ENCODE peak calls at places on chromosomes 12 and 14, in ten cellular contexts. Q is T-helper 1 cell; E is neural crest cell; V is WERI-Rb-1; C is NCI-H1092 treated with DMSO at 0.1 percent for 48 hours; W is HTR-8/SVneo; P is anterior cingulate cortex; S is epithelial cell of esophagus; U is effector CD4-positive, alpha-beta T cell; B is activated naive CD4-positive, alpha-beta T cell. H is an unnamed sample.

GRCh38 chr14:60925286-60925685 is 55.6 kb downstream of the TRMT5 start:
- DNase-seq in C (no peak), U (no peak), B (no peak), Q (no peak), W (no peak), P (no peak), S (no peak), E (no peak), V (no peak), H (no peak)

GRCh38 chr12:131455581-131456110 is 255.2 kb upstream of the SFSWAP start:
- DNase-seq in Q (no peak), E (no peak), P (no peak), C (no peak), B (no peak), V (no peak), W (no peak), S (no peak), U (no peak), H (no peak)

GRCh38 chr14:103014466-103015319 is 42.7 kb downstream of the CDC42BPB start:
- DNase-seq in W (no peak), Q (no peak), P (no peak), B (no peak), S (peak), V (no peak), U (no peak), C (no peak), E (no peak), H (no peak)

GRCh38 chr14:52781629-52782028 is 9.8 kb downstream of the GNPNAT1 start:
- DNase-seq in E (no peak), U (no peak), S (no peak), P (no peak), Q (no peak), V (no peak), B (no peak), W (no peak), C (no peak), H (no peak)

GRCh38 chr14:61329478-61330051 is 8.2 kb downstream of the PRKCH start:
- DNase-seq in P (no peak), C (no peak), W (no peak), S (no peak), Q (no peak), B (no peak), U (no peak), E (no peak), V (no peak), H (no peak)

GRCh38 chr14:69755299-69755698 is 11.6 kb upstream of the SRSF5 start:
- DNase-seq in W (no peak), V (no peak), S (no peak), P (no peak), E (no peak), U (no peak), Q (no peak), C (no peak), B (no peak), H (no peak)

GRCh38 chr14:72916174-72916573 is 10.1 kb upstream of the DCAF4 start:
- DNase-seq in C (no peak), P (no peak), U (no peak), W (no peak), V (no peak), E (no peak), B (no peak), Q (no peak), S (peak), H (no peak)

GRCh38 chr12:59472273-59472672 is 123.6 kb upstream of the SLC16A7 start:
- DNase-seq in Q (no peak), U (no peak), W (no peak), C (no peak), P (no peak), B (no peak), E (no peak), V (no peak), S (no peak), H (no peak)

GRCh38 chr14:73747386-73748211 is 33.4 kb upstream of the PNMA1 start:
- DNase-seq in B (no peak), S (no peak), Q (no peak), P (no peak), U (no peak), E (no peak), V (no peak), W (no peak), C (no peak), H (no peak)

GRCh38 chr12:107990325-107990724 is 138.8 kb upstream of the WSCD2 start:
- DNase-seq in U (no peak), Q (peak), E (peak), P (no peak), W (peak), S (peak), C (peak), V (peak), B (peak), H (no peak)

GRCh38 chr12:14777271-14777670 is 26.0 kb downstream of the WBP11 start:
- DNase-seq in S (peak), Q (no peak), W (no peak), P (no peak), C (no peak), V (no peak), E (no peak), B (no peak), U (no peak), H (no peak)

GRCh38 chr12:96766232-96766631 is 140.8 kb upstream of the NEDD1 start:
- DNase-seq in V (no peak), B (no peak), U (no peak), P (no peak), C (no peak), Q (no peak), W (no peak), S (no peak), E (no peak), H (no peak)

GRCh38 chr12:6604254-6605029 is 2.7 kb downstream of the CHD4 start:
- DNase-seq in C (no peak), S (no peak), W (no peak), P (no peak), Q (no peak), U (no peak), E (no peak), V (no peak), B (no peak), H (no peak)

GRCh38 chr14:38330262-38330661 is 74.4 kb upstream of the CLEC14A start:
- DNase-seq in U (no peak), W (no peak), S (no peak), C (no peak), E (no peak), P (no peak), B (no peak), Q (no peak), V (no peak), H (no peak)

GRCh38 chr12:1629338-1630080 is 478 bp downstream of the WNT5B start:
- DNase-seq in U (no peak), P (no peak), Q (no peak), S (no peak), V (peak), E (no peak), C (peak), B (no peak), W (no peak), H (no peak)

GRCh38 chr14:66511849-66512248 is 3.9 kb downstream of the GPHN start:
- DNase-seq in V (no peak), C (no peak), E (no peak), Q (no peak), W (no peak), P (no peak), B (no peak), U (no peak), S (no peak), H (no peak)

GRCh38 chr12:75944097-75944904 is 87.3 kb downstream of the PHLDA1 start:
- DNase-seq in W (peak), Q (no peak), B (no peak), S (peak), V (no peak), U (no peak), E (no peak), C (no peak), P (no peak), H (no peak)

GRCh38 chr12:127678945-127679344 is 588.0 kb upstream of the TMEM132C start:
- DNase-seq in C (no peak), V (no peak), W (no peak), U (no peak), Q (no peak), P (no peak), E (no peak), S (no peak), B (no peak), H (no peak)

GRCh38 chr12:89863332-89863938 is 154.8 kb upstream of the ATP2B1 start:
- DNase-seq in C (no peak), E (no peak), P (no peak), Q (peak), S (no peak), V (no peak), W (no peak), U (peak), B (peak), H (no peak)

GRCh38 chr12:11771356-11771755 is 121.9 kb downstream of the ETV6 start:
- DNase-seq in P (no peak), C (no peak), V (no peak), W (no peak), S (no peak), B (no peak), Q (no peak), U (no peak), E (no peak), H (no peak)

GRCh38 chr12:20377750-20378149 is 9.4 kb downstream of the PDE3A start:
- DNase-seq in C (no peak), E (no peak), W (no peak), P (no peak), B (no peak), S (no peak), Q (no peak), V (no peak), U (no peak), H (no peak)

GRCh38 chr12:127083028-127083949 is 1183.7 kb upstream of the TMEM132C start:
- DNase-seq in C (peak), Q (no peak), W (peak), U (no peak), E (no peak), V (no peak), S (peak), B (no peak), P (no peak), H (no peak)

H was measured in nucleus accumbens.